ENCODE peak calls at places on chromosomes 11 and 22, in five cellular contexts. K is breast epithelium, E is transverse colon, R is GM12891, D is stomach. C is an unnamed sample.

GRCh38 chr22:45014658-45015057 is 4.9 kb upstream of the PHF21B start:
- DNase-seq in D (no peak), K (no peak), E (no peak), R (no peak), C (no peak)

GRCh38 chr22:45602824-45603301 is 68.8 kb upstream of the ATXN10 start:
- DNase-seq in K (no peak), D (no peak), E (no peak), R (no peak), C (peak)

GRCh38 chr11:20015101-20015500 is 145.2 kb downstream of the DBX1 start:
- DNase-seq in E (no peak), D (no peak), K (no peak), R (no peak), C (no peak)

GRCh38 chr11:64796757-64797541 is 6.1 kb downstream of the MAP4K2 start:
- DNase-seq in D (no peak), R (no peak), E (no peak), K (peak), C (no peak)

GRCh38 chr11:31636983-31637382 is 127.4 kb downstream of the ELP4 start:
- DNase-seq in R (no peak), E (no peak), K (no peak), D (no peak), C (no peak)

GRCh38 chr11:68135161-68135560 is 14.0 kb upstream of the CHKA start:
- DNase-seq in E (no peak), R (no peak), D (no peak), K (peak), C (peak)

GRCh38 chr22:23137905-23138520 is 3.8 kb downstream of the RSPH14 start:
- DNase-seq in K (no peak), D (no peak), R (no peak), E (peak), C (no peak)

GRCh38 chr11:70420008-70420464 is 21.7 kb downstream of the CTTN start:
- DNase-seq in K (no peak), E (no peak), R (no peak), D (no peak), C (no peak)

GRCh38 chr11:113288286-113288863 is 26.0 kb upstream of the TTC12 start:
- DNase-seq in K (no peak), R (no peak), D (no peak), E (no peak), C (no peak)

GRCh38 chr22:28034145-28034759 is 115.2 kb upstream of the PITPNB start:
- DNase-seq in E (no peak), D (no peak), K (no peak), R (no peak), C (no peak)

GRCh38 chr11:65182258-65183170 is 786 bp downstream of the CAPN1 start:
- DNase-seq in E (peak), D (peak), R (peak), K (no peak), C (peak)

GRCh38 chr11:2805388-2806057 is 80.1 kb downstream of the CDKN1C start:
- DNase-seq in D (peak), R (no peak), E (peak), K (peak), C (peak)

GRCh38 chr11:109726061-109726460 is 304.1 kb downstream of the C11orf87 start:
- DNase-seq in K (no peak), D (no peak), E (no peak), R (no peak), C (no peak)

GRCh38 chr11:90747057-90747456 is 524.2 kb upstream of the CHORDC1 start:
- DNase-seq in E (no peak), R (no peak), D (no peak), K (no peak), C (no peak)

GRCh38 chr11:40514124-40514523 is 945.3 kb downstream of the LRRC4C start:
- DNase-seq in R (no peak), D (no peak), E (no peak), K (no peak), C (no peak)

GRCh38 chr11:121930004-121930965 is 185.7 kb downstream of the BLID start:
- DNase-seq in E (no peak), K (no peak), D (no peak), R (no peak), C (no peak)

GRCh38 chr22:42277988-42278776 is 7.7 kb upstream of the TCF20 start:
- DNase-seq in E (no peak), K (no peak), D (no peak), R (no peak), C (peak)

GRCh38 chr11:2933376-2934056 is 4.3 kb upstream of the PHLDA2 start:
- DNase-seq in K (peak), E (peak), D (peak), R (no peak), C (peak)

GRCh38 chr11:8597182-8597581 is 3.2 kb upstream of the STK33 start:
- DNase-seq in E (no peak), D (no peak), R (no peak), K (no peak), C (no peak)

GRCh38 chr11:85935751-85936150 is 80.6 kb downstream of the CCDC83 start:
- DNase-seq in K (no peak), D (no peak), R (no peak), E (no peak), C (no peak)

GRCh38 chr11:65593518-65594414 is 1.8 kb downstream of the KCNK7 start:
- DNase-seq in K (no peak), E (peak), D (no peak), R (no peak), C (peak)

GRCh38 chr11:79902493-79902892 is 461.7 kb upstream of the TENM4 start:
- DNase-seq in E (no peak), D (no peak), K (no peak), R (no peak), C (no peak)

GRCh38 chr22:37284807-37285355 is 2.6 kb downstream of the CYTH4 start:
- DNase-seq in K (no peak), E (peak), R (peak), D (peak), C (peak)

GRCh38 chr11:6737872-6738466 is 33.8 kb downstream of the OR2AG2 start:
- DNase-seq in K (no peak), D (peak), R (peak), E (peak), C (no peak)

GRCh38 chr11:131748146-131749050 is 378.0 kb downstream of the NTM start:
- DNase-seq in K (no peak), E (peak), D (peak), R (peak), C (peak)

GRCh38 chr11:10892250-10892649 is 34.4 kb upstream of the ZBED5 start:
- DNase-seq in E (no peak), R (no peak), K (no peak), D (no peak), C (no peak)

GRCh38 chr11:48013269-48013901 is 33.0 kb downstream of the PTPRJ start:
- DNase-seq in R (no peak), D (peak), K (peak), E (peak), C (peak)

GRCh38 chr22:21861856-21862255 is 5.6 kb downstream of the MAPK1 start:
- DNase-seq in K (no peak), D (no peak), R (no peak), E (no peak), C (no peak)

GRCh38 chr11:95821640-95822039 is 31.3 kb downstream of the CEP57 start:
- DNase-seq in R (no peak), D (no peak), E (no peak), K (no peak), C (no peak)

GRCh38 chr11:116311141-116311540 is 461.6 kb downstream of the BUD13 start:
- DNase-seq in K (no peak), D (no peak), R (no peak), E (no peak), C (no peak)

GRCh38 chr11:108670381-108670930 is 5.6 kb downstream of the DDX10 start:
- DNase-seq in K (no peak), R (no peak), E (no peak), D (no peak), C (no peak)

GRCh38 chr11:67006029-67006884 is 16.7 kb upstream of the SYT12 start:
- DNase-seq in R (peak), E (no peak), D (no peak), K (no peak), C (no peak)

GRCh38 chr11:119666463-119667131 is 62.4 kb downstream of the NECTIN1 start:
- DNase-seq in R (peak), E (peak), D (peak), K (peak), C (peak)

GRCh38 chr11:8082391-8083087 is 1.5 kb downstream of the TUB start:
- DNase-seq in R (no peak), D (no peak), E (no peak), K (no peak), C (no peak)

GRCh38 chr11:23217072-23217471 is 356.8 kb upstream of the CCDC179 start:
- DNase-seq in D (no peak), K (no peak), R (no peak), E (no peak), C (no peak)

GRCh38 chr11:105647780-105648179 is 37.9 kb downstream of the GRIA4 start:
- DNase-seq in D (no peak), R (no peak), E (no peak), K (no peak), C (no peak)

GRCh38 chr22:21961886-21962654 is 9.4 kb upstream of the PPM1F start:
- DNase-seq in K (no peak), D (peak), R (no peak), E (no peak), C (no peak)

GRCh38 chr11:85805387-85805786 is 5.6 kb downstream of the SYTL2 start:
- DNase-seq in K (no peak), R (no peak), D (no peak), E (no peak), C (no peak)

GRCh38 chr11:35106595-35106994 is 32.4 kb upstream of the CD44 start:
- DNase-seq in R (no peak), D (no peak), E (no peak), K (no peak), C (no peak)

DNA sequence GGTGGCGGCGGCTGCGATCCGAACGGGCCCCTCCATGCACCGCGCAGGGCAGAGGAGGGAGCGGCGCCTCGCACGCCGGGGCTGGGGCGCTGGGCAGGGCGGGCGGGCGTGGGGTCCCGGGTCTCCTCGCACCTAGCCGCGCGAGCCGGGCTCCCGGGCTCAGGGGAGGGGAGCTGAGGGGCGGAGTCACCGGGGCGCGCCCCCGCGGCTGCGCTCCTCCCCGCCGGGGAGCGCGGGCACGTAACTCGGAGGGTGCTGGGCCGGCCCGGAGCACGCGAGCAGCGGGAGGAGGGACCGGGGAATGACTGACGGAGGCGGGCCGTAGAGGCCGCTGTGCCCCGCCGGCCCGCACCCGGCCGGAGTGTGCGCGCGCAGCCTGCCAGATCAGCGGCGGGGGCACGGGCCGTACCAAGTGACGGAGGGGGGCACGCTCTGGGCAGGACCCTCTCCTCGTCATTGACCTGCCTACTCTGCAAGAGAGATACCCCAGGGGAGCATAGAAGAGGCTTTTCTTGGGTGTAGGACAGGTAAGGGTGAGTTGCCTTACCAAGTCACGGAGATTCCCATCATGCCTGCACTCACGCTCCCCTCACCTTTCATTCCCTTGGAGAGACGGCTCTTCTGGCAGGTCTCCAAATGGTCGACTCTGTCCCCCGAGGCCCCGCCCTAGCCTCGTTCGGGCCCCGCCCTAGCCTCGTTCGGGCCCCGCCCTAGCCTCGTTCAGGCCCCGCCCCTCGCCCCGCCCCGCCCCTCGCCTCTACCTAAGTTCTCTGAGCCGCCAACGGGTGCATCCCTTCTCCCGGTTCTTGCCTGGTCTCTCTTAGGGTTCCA is at the start of gene CDON:
- DNase-seq in K (peak), R (peak), D (peak), E (peak), C (peak)
- TF ChIP-seq POLR2AphosphoS5 in K (peak), R (no peak), D (peak), E (peak), C (peak)

GRCh38 chr22:26499188-26499703 is 13.0 kb downstream of the TFIP11 start:
- DNase-seq in R (no peak), D (no peak), K (no peak), E (no peak), C (no peak)
- TF ChIP-seq POLR2AphosphoS5 in R (no peak), D (no peak), K (no peak), E (no peak), C (no peak)

GRCh38 chr11:46277623-46278386 is at the start of gene CREB3L1:
- DNase-seq in K (no peak), D (peak), E (peak), R (no peak), C (peak)
- TF ChIP-seq POLR2AphosphoS5 in K (no peak), D (peak), E (peak), R (no peak), C (peak)

GRCh38 chr11:57744386-57744785 is 3.1 kb downstream of the SELENOH start:
- DNase-seq in R (no peak), D (no peak), E (no peak), K (no peak), C (no peak)
- TF ChIP-seq POLR2AphosphoS5 in R (peak), D (no peak), E (no peak), K (no peak), C (no peak)

GRCh38 chr11:118126082-118126838 is 26.4 kb downstream of the SCN4B start:
- DNase-seq in R (no peak), D (no peak), E (no peak), K (no peak), C (no peak)
- TF ChIP-seq POLR2AphosphoS5 in R (peak), D (no peak), E (no peak), K (no peak), C (no peak)

DNA sequence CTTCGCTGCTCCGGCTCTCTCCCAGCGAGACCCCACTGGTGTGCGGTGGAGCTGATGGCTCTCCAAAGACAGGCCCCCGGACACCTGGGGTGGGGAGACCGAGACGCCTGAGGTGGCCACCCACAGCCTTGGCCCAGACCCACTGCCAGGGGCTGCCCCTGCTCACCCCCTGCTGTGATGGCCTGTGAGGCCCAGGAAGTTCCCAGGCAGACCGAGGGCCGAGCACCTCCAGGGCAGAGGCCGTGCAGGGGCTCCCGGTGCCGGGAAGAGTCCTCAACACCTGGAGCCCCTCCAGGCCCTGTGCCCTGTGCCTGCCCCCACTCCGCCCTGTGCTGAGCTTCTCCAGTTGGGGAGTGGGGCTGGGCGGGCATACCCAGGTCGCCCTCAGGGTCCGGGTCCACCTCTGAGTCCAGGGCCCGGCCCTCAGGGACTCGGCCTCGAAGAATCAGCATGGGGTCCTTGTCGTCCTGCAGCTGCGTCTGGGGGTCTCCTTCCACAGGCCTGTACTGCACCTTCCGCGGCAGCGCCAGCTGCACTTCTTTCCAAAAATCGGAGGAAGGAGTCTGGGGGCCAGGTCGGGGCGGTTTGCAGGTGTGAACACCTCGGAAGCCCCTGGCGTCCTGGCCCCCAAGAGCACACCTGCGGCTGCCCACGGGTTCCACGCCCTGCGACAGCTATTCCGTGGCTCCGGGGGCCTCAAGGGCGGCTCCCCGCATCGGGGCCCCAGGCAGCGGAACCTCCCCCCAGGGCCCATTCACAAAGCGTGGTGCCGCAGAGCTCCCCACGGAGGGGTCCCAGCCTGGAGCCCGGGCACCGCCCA is 8.6 kb downstream of the SIGIRR start:
- DNase-seq in K (no peak), E (no peak), R (no peak), D (no peak), C (peak)
- TF ChIP-seq POLR2AphosphoS5 in K (no peak), E (no peak), R (no peak), D (no peak), C (no peak)

GRCh38 chr22:29387921-29388758 is at the start of gene AP1B1:
- DNase-seq in D (peak), E (peak), R (peak), K (peak), C (peak)

GRCh38 chr22:29388759-29389090 is 355 bp upstream of the AP1B1 start:
- DNase-seq in R (no peak), E (no peak), D (no peak), K (no peak), C (no peak)

GRCh38 chr22:29385305-29385704 is 3.1 kb downstream of the AP1B1 start:
- DNase-seq in D (no peak), R (no peak), K (no peak), E (no peak), C (no peak)

GRCh38 chr22:29383740-29384139 is 4.6 kb downstream of the AP1B1 start:
- DNase-seq in E (no peak), K (no peak), R (no peak), D (no peak), C (no peak)

GRCh38 chr22:29385748-29386147 is 2.6 kb downstream of the AP1B1 start:
- DNase-seq in K (no peak), E (peak), D (peak), R (no peak), C (no peak)
- TF ChIP-seq POLR2AphosphoS5 in K (no peak), E (no peak), D (no peak), R (no peak), C (no peak)

GRCh38 chr11:61370349-61371005 is 8.3 kb downstream of the TMEM138 start:
- DNase-seq in E (no peak), K (no peak), R (no peak), D (no peak), C (no peak)
- TF ChIP-seq POLR2AphosphoS5 in E (no peak), K (no peak), R (no peak), D (no peak), C (no peak)

GRCh38 chr11:1573077-1573846 is 1.2 kb upstream of the DUSP8 start:
- DNase-seq in D (peak), K (no peak), E (peak), R (no peak), C (peak)

GRCh38 chr11:1573847-1574255 is 1.8 kb upstream of the DUSP8 start:
- DNase-seq in R (no peak), D (peak), K (no peak), E (peak), C (peak)

GRCh38 chr11:1576825-1577224 is 4.8 kb upstream of the DUSP8 start:
- DNase-seq in E (no peak), R (no peak), K (no peak), D (no peak), C (peak)

GRCh38 chr11:1572200-1573076 is at the start of gene DUSP8:
- DNase-seq in K (peak), D (peak), E (peak), R (peak), C (peak)

DNA sequence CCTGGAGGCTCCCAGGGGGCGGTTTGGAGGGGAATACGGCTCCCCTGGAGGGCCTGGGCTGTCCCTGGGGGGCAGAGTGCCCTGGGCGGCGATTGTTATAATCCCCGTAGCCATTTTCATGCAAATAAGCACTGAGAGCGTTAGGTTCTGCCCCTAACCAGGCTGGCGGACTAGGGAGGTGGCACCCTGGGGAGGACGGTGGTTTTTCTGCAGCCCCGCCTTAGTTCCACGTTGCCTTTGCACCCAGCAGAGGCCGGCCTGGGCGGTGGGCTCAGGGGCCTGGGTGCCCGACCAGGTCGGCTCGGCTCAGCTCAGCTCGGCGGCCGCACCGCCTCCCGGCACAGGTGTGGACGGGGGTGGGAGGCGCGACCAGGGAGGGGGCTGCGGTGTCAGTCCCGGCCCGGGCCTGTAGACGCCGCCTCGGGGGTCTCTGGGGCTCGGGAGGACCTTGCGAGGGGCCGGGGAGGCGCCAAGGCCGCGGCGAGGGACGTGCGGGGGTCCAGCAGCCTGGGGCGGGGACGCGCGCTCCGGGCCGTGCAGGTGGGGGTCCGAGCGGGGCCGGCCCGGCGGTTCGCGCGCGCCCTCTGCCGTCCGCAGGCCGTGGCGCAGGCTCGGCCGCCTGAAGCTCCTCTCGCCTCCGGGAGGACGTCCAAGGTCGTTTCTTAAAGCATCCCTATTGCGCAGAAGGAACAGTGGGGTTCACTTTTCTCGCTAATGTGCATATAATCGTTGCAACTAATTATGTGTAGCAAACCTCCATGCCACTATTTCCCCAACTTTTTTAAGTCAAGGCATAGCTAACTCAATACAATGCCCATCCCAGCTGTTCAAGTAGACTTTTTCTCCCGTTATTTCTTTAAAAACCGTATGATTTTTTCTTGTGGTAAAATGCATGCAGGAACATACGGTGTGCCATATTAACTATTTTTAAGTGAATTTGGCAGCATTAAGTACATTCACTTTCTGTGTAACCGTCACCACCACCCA is 2.5 kb upstream of the DUSP8 start:
- DNase-seq in K (no peak), D (peak), R (peak), E (peak), C (peak)
- TF ChIP-seq POLR2AphosphoS5 in K (no peak), D (no peak), R (no peak), E (no peak), C (no peak)

C was measured in sigmoid colon.